ENCODE peak calls at places on chromosomes 1 and 21, in nine cellular contexts. D, J, B, V, E, F, X, K and T are unnamed samples.
A peak's percentile ranks its signal among the peaks of the same experiment; 100 is the strongest.

GRCh38 chr1:101448018-101448417 is 211.2 kb downstream of the S1PR1 start:
- DNase-seq in F (no peak), D (no peak), E (no peak), J (no peak), X (no peak), K (no peak), B (no peak), V (no peak), T (no peak)

GRCh38 chr1:45550401-45551305 is at the start of gene AKR1A1:
- DNase-seq in B (peak; percentile 91), K (peak; percentile 78), X (peak; percentile 71), V (peak; percentile 95), D (no peak), E (peak; percentile 95), F (peak; percentile 93), J (peak; percentile 94), T (peak; percentile 80)

GRCh38 chr1:98030976-98031375 is 110.1 kb upstream of the DPYD start:
- DNase-seq in B (no peak), E (no peak), X (no peak), V (no peak), K (no peak), F (no peak), J (peak; percentile 53), D (no peak), T (no peak)

GRCh38 chr1:24108334-24109165 is 3.4 kb downstream of the MYOM3 start:
- DNase-seq in J (peak; percentile 68), F (no peak), V (no peak), D (no peak), X (peak; percentile 89), E (no peak), K (peak; percentile 32), B (peak; percentile 96), T (peak; percentile 43)

GRCh38 chr1:113980120-113980519 is 846 bp downstream of the OLFML3 start:
- DNase-seq in K (no peak), B (no peak), E (no peak), D (no peak), V (no peak), F (no peak), X (no peak), J (no peak), T (peak; percentile 65)

GRCh38 chr1:171716620-171717019 is 25.2 kb downstream of the VAMP4 start:
- DNase-seq in X (peak; percentile 38), F (no peak), D (no peak), B (no peak), E (no peak), V (no peak), K (no peak), J (peak; percentile 42), T (no peak)

GRCh38 chr1:1187938-1188337 is 14.3 kb downstream of the TTLL10 start:
- DNase-seq in K (no peak), D (no peak), F (no peak), J (no peak), E (no peak), X (peak; percentile 39), B (no peak), V (no peak), T (peak; percentile 71)

GRCh38 chr1:41583658-41584570 is 99.4 kb upstream of the EDN2 start:
- DNase-seq in J (no peak), D (no peak), F (no peak), B (no peak), V (no peak), E (peak; percentile 30), X (no peak), K (no peak), T (no peak)

GRCh38 chr1:62050165-62050564 is 144.5 kb upstream of the L1TD1 start:
- DNase-seq in X (peak; percentile 5), K (no peak), D (no peak), E (no peak), J (no peak), F (no peak), B (no peak), V (no peak), T (no peak)

GRCh38 chr1:194043984-194044755 is 857.8 kb upstream of the B3GALT2 start:
- DNase-seq in B (no peak), K (no peak), X (peak; percentile 37), F (no peak), D (no peak), V (no peak), J (peak; percentile 31), E (no peak), T (peak; percentile 50)

GRCh38 chr1:104780470-104781078 is 1030.9 kb downstream of the AMY1C start:
- DNase-seq in E (peak; percentile 62), V (peak; percentile 14), D (no peak), X (peak; percentile 0), B (peak; percentile 1), K (no peak), J (peak; percentile 64), F (no peak), T (no peak)

GRCh38 chr21:42187976-42188653 is 30.8 kb upstream of the ABCG1 start:
- DNase-seq in J (no peak), E (no peak), V (peak; percentile 93), X (peak; percentile 13), K (no peak), F (no peak), D (peak; percentile 16), B (peak; percentile 12), T (peak; percentile 23)

GRCh38 chr1:230781596-230781995 is 34.4 kb downstream of the CAPN9 start:
- DNase-seq in E (no peak), F (no peak), D (no peak), K (no peak), B (peak; percentile 34), J (peak; percentile 22), X (peak; percentile 20), V (peak; percentile 65), T (no peak)

GRCh38 chr1:201119206-201119814 is 7.1 kb upstream of the CACNA1S start:
- DNase-seq in V (peak; percentile 68), D (peak; percentile 8), X (peak; percentile 6), K (peak; percentile 39), F (peak; percentile 81), J (peak; percentile 90), E (peak; percentile 87), B (no peak), T (peak; percentile 19)

GRCh38 chr1:44326066-44326701 is 28.9 kb downstream of the ERI3 start:
- DNase-seq in E (no peak), F (no peak), X (peak; percentile 40), D (no peak), V (no peak), J (peak; percentile 7), B (no peak), K (no peak), T (peak; percentile 13)

GRCh38 chr21:35026617-35027557 is 22.2 kb downstream of the RUNX1 start:
- DNase-seq in X (peak; percentile 67), F (peak; percentile 71), K (no peak), B (no peak), E (peak; percentile 83), D (no peak), J (no peak), V (peak; percentile 98), T (peak; percentile 74)
- TF ChIP-seq EZH2 in X (no peak), F (no peak), K (no peak), B (no peak), E (no peak), D (no peak), J (no peak), V (no peak), T (no peak)

GRCh38 chr21:33951276-33952178 is 35.9 kb upstream of the ATP5PO start:
- DNase-seq in D (no peak), X (no peak), J (no peak), E (no peak), B (no peak), V (no peak), F (peak; percentile 36), K (no peak), T (peak; percentile 43)
- H3K4me3 ChIP-seq in D (no peak overlapping the region), X (no peak overlapping the region), J (no peak overlapping the region), E (no peak overlapping the region), B (no peak overlapping the region), V (no peak overlapping the region), F (no peak overlapping the region), K (no peak overlapping the region), T (no peak overlapping the region)

GRCh38 chr1:244731651-244732050 is 78.7 kb downstream of the DESI2 start:
- DNase-seq in V (no peak), X (no peak), F (no peak), J (no peak), D (no peak), B (no peak), E (no peak), K (no peak), T (no peak)

GRCh38 chr1:244735404-244735803 is 82.5 kb downstream of the DESI2 start:
- DNase-seq in E (peak; percentile 34), V (no peak), F (no peak), X (no peak), D (no peak), B (peak; percentile 83), J (no peak), K (no peak), T (peak; percentile 20)

GRCh38 chr1:244732846-244733450 is 80.0 kb downstream of the DESI2 start:
- DNase-seq in D (no peak), V (no peak), E (no peak), F (no peak), K (no peak), X (no peak), B (no peak), J (no peak), T (no peak)

GRCh38 chr1:244730934-244731434 is 78.1 kb downstream of the DESI2 start:
- DNase-seq in B (no peak), E (peak; percentile 65), D (no peak), K (no peak), X (no peak), V (no peak), J (no peak), F (peak; percentile 68), T (no peak)

GRCh38 chr1:244730153-244730933 is 77.4 kb downstream of the DESI2 start:
- DNase-seq in K (no peak), D (no peak), V (no peak), B (peak; percentile 23), E (peak; percentile 73), J (peak; percentile 51), F (peak; percentile 71), X (peak; percentile 51), T (peak; percentile 70)
- TF ChIP-seq EZH2 in K (no peak), D (no peak), V (no peak), B (no peak), E (no peak), J (no peak), F (no peak), X (no peak), T (no peak)

GRCh38 chr1:34887593-34887992 is 28.0 kb upstream of the SMIM12 start:
- DNase-seq in D (no peak), V (no peak), J (no peak), E (no peak), F (peak; percentile 11), K (no peak), X (no peak), B (no peak), T (no peak)

GRCh38 chr1:34889705-34890104 is 30.2 kb upstream of the SMIM12 start:
- DNase-seq in F (peak; percentile 31), E (no peak), K (no peak), V (no peak), X (no peak), J (no peak), D (no peak), B (no peak), T (no peak)

GRCh38 chr1:34885405-34886247 is 26.1 kb upstream of the SMIM12 start:
- DNase-seq in K (no peak), F (peak; percentile 95), E (peak; percentile 90), V (no peak), J (no peak), D (no peak), X (peak; percentile 2), B (no peak), T (peak; percentile 29)

GRCh38 chr1:34884536-34884935 is 25.0 kb upstream of the SMIM12 start:
- DNase-seq in E (no peak), J (no peak), F (no peak), D (no peak), K (no peak), X (no peak), B (no peak), V (no peak), T (no peak)

GRCh38 chr1:34884961-34885360 is 25.4 kb upstream of the SMIM12 start:
- DNase-seq in B (no peak), V (no peak), K (peak; percentile 18), X (no peak), D (no peak), F (peak; percentile 83), J (no peak), E (peak; percentile 86), T (no peak)
- H3K4me3 ChIP-seq in B (no peak overlapping the region), V (no peak overlapping the region), K (no peak overlapping the region), X (no peak overlapping the region), D (no peak overlapping the region), F (peak overlapping the region; percentile 45), J (no peak overlapping the region), E (peak overlapping the region; percentile 92), T (no peak overlapping the region)